ENCODE peak calls at places on chromosomes 12 and 14, in five cellular contexts. C is GM20000, R is PC-3, Y is GM23338, O is HCT116. H is an unnamed sample.

GRCh38 chr12:70430400-70430799 is 64.3 kb downstream of the KCNMB4 start:
- DNase-seq in Y (no peak), R (no peak), O (no peak), C (no peak), H (no peak)

GRCh38 chr12:69204191-69204590 is 35.2 kb upstream of the CPSF6 start:
- DNase-seq in C (no peak), O (no peak), R (peak; percentile 62), Y (no peak), H (no peak)

GRCh38 chr12:63208956-63209355 is 58.0 kb upstream of the AVPR1A start:
- DNase-seq in C (no peak), O (no peak), R (no peak), Y (no peak), H (no peak)

GRCh38 chr14:89543420-89543790 is 126.4 kb upstream of the FOXN3 start:
- DNase-seq in Y (peak; percentile 58), R (no peak), C (no peak), O (no peak), H (no peak)

GRCh38 chr12:85156569-85156968 is 120.4 kb downstream of the LRRIQ1 start:
- DNase-seq in R (peak; percentile 22), O (no peak), C (no peak), Y (no peak), H (no peak)

GRCh38 chr14:49659526-49660455 is 24.7 kb upstream of the DNAAF2 start:
- DNase-seq in C (no peak), R (peak; percentile 92), Y (no peak), O (no peak), H (peak; percentile 14)

GRCh38 chr14:79467837-79468236 is 743.5 kb downstream of the DIO2 start:
- DNase-seq in O (no peak), C (no peak), R (peak; percentile 9), Y (no peak), H (no peak)

GRCh38 chr12:48826209-48826855 is 8.0 kb downstream of the CACNB3 start:
- DNase-seq in C (no peak), R (peak; percentile 51), Y (no peak), O (no peak), H (peak; percentile 46)

GRCh38 chr14:51432302-51432948 is 192.4 kb downstream of the TMX1 start:
- DNase-seq in Y (no peak), C (no peak), O (no peak), R (no peak), H (no peak)

GRCh38 chr12:64318605-64319004 is 72.0 kb downstream of the C12orf56 start:
- DNase-seq in C (peak; percentile 20), R (no peak), Y (peak; percentile 84), O (no peak), H (peak; percentile 44)

GRCh38 chr12:10672231-10672868 is 1.5 kb downstream of the STYK1 start:
- DNase-seq in O (no peak), Y (peak; percentile 23), R (peak; percentile 13), C (no peak), H (no peak)

GRCh38 chr14:74035556-74035955 is 16.4 kb downstream of the BBOF1 start:
- DNase-seq in C (no peak), Y (no peak), R (peak; percentile 38), O (no peak), H (no peak)

GRCh38 chr12:99413751-99414150 is 233.8 kb upstream of the GARIN6 start:
- DNase-seq in Y (no peak), O (no peak), R (no peak), C (no peak), H (no peak)

GRCh38 chr12:109761631-109761950 is 48.0 kb downstream of the FAM222A start:
- DNase-seq in C (no peak), R (no peak), O (no peak), Y (no peak), H (no peak)

GRCh38 chr14:67962215-67962644 is 142.7 kb downstream of the RAD51B start:
- DNase-seq in R (no peak), Y (no peak), O (no peak), C (peak; percentile 53), H (no peak)

GRCh38 chr12:71938728-71939385 is at the start of gene TPH2:
- DNase-seq in C (peak; percentile 41), R (peak; percentile 78), Y (peak; percentile 96), O (peak; percentile 31), H (peak; percentile 71)

GRCh38 chr12:3622021-3622731 is 130.7 kb downstream of the CRACR2A start:
- DNase-seq in R (no peak), Y (no peak), O (no peak), C (no peak), H (no peak)

GRCh38 chr12:122079532-122080081 is 1.1 kb downstream of the MLXIP start:
- DNase-seq in O (no peak), C (no peak), R (no peak), Y (no peak), H (peak; percentile 32)

GRCh38 chr12:122078141-122079037 is at the start of gene MLXIP:
- DNase-seq in Y (peak; percentile 97), R (peak; percentile 96), C (peak; percentile 98), O (peak; percentile 72), H (peak; percentile 91)

GRCh38 chr12:122073815-122074214 is 4.7 kb upstream of the MLXIP start:
- DNase-seq in Y (no peak), C (no peak), O (no peak), R (no peak), H (no peak)

GRCh38 chr12:122079038-122079531 is 529 bp downstream of the MLXIP start:
- DNase-seq in R (peak; percentile 39), O (no peak), C (no peak), Y (peak; percentile 62), H (peak; percentile 48)

DNA sequence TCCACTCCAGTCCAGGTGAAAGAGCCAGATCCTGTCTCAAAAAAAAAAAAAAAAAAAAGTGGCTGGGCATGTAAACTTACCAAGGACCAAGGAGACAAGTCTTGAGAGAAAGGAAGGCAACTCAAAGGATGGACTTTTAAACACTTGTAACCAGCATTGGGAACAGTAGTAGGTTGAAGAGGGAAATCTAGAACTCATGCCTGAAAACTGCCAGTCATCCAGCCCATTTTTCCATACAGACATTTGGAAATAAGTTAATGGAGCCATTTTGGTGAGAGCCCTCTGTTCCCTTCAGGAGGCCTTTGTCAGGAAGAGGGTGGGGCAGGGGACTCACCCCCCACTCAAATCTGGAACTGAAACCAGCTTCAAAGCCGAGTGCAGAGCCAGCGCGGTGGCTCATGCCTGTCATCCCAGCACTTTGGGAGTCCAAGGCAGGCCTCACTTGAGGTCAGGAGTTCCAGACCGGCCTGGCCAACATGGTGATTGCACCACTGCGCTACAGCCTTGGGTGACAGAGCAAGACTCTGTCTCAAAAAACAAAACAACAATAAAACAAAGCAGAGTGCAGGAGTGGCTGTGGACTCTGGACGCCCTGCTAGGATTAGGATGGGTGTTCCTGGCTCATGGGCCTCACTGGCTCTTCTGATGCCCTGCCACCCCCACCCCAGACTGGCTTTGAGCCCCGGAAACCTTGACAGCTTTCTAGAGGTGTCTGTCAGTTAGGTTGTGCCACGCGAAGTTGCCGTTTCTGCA is 1.6 kb upstream of the MLXIP start:
- DNase-seq in C (no peak), O (no peak), Y (no peak), R (no peak), H (no peak)
- TF ChIP-seq CTCF in C (no peak), O (no peak), Y (no peak), R (no peak), H (no peak)

GRCh38 chr12:129673807-129674206 is 230.0 kb downstream of the TMEM132D start:
- DNase-seq in R (no peak), C (no peak), Y (no peak), O (no peak), H (no peak)

GRCh38 chr12:129681151-129681550 is 222.7 kb downstream of the TMEM132D start:
- DNase-seq in Y (no peak), C (no peak), O (no peak), R (no peak), H (no peak)

GRCh38 chr12:129672110-129672509 is 231.7 kb downstream of the TMEM132D start:
- DNase-seq in Y (no peak), O (no peak), C (no peak), R (no peak), H (no peak)

GRCh38 chr12:129676411-129676810 is 227.4 kb downstream of the TMEM132D start:
- DNase-seq in C (no peak), Y (no peak), O (no peak), R (no peak), H (no peak)

GRCh38 chr12:129675947-129676346 is 227.9 kb downstream of the TMEM132D start:
- DNase-seq in C (no peak), Y (no peak), O (no peak), R (no peak), H (no peak)
- TF ChIP-seq CTCF in C (no peak), Y (no peak), O (no peak), R (no peak), H (no peak)

DNA sequence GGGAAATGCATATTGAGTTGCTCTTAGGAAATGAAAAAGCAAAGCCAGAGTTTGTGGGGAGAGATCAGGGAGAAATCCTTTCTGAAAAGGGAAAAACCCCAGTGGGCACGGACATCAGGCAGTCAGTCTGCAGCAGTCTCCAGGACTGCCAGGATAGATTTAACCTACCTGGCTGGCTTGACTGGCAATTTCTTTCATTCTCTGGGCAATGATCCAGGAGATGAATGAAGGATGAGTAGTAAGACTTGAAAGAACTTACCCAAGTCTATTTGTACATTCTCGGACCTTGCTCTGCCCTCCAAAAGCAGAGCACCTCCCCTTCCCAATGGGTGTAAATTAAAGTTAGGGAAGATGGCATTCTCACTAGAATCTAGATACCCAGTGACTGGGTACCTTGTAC is 42.9 kb downstream of the CMAS start:
- DNase-seq in C (no peak), Y (no peak), R (peak; percentile 82), O (no peak), H (peak; percentile 65)
- TF ChIP-seq CTCF in C (no peak), Y (no peak), R (no peak), O (no peak), H (no peak)

GRCh38 chr14:30185832-30186231 is 258.2 kb upstream of the PRKD1 start:
- DNase-seq in O (no peak), Y (peak; percentile 40), R (no peak), C (no peak), H (no peak)
- TF ChIP-seq CTCF in O (no peak), Y (peak; percentile 57), R (no peak), C (no peak), H (peak; percentile 21)

DNA sequence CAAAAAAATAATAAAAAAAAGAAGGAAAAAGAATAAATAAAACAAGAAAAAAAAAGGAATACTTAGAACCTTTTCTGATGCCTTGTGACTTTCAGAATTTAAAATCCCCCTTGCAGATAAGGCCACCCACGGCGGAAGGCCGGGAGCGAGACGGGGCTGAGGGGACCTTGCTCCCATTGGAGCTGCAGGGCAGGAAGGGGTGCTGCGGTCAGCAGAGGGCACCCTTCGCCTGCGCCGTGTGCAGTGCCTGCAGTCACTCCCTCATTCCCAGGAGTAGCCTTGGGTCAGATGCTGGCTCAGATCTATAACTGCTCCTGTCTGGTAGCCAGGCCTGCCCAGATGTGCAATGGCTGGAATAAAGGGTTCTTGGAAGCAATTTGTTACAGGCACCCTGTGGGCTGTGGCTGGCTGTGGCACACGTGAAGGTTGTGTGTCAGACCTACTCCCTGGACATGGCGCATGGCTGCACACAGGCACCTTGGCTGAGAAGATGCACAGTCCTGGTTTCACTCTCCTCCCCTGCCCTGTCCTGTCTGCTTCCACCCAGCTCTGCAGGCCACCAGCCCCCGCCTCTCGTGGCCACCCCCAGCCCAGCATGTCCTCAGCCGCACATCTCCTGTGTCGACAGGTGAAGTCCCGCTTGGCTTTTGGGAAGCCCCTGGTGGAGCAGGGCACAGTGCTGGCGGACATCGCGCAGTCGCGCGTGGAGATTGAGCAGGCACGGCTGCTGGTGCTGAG is 13.4 kb upstream of the ALDH2 start:
- DNase-seq in Y (peak; percentile 81), O (peak; percentile 2), R (peak; percentile 48), C (peak; percentile 67), H (peak; percentile 55)
- TF ChIP-seq CTCF in Y (peak; percentile 82), O (peak; percentile 72), R (peak; percentile 75), C (peak; percentile 70), H (peak; percentile 64)

GRCh38 chr14:65961004-65961403 is 525.2 kb upstream of the CCDC196 start:
- DNase-seq in R (peak; percentile 67), O (peak; percentile 24), C (peak; percentile 58), Y (peak; percentile 87), H (peak; percentile 64)
- TF ChIP-seq CTCF in R (peak; percentile 84), O (peak; percentile 91), C (peak; percentile 52), Y (peak; percentile 86), H (peak; percentile 62)